ENCODE peak calls at places on chromosome 10, in eight cellular contexts. B, W, A, C, R, M, K and P are unnamed samples.
A peak's percentile ranks its signal among the peaks of the same experiment; 100 is the strongest.

GRCh38 chr10:79555910-79556309 is 4.3 kb downstream of the SFTPA2 start:
- DNase-seq in B (no peak), W (no peak), A (no peak), C (no peak), R (no peak), M (no peak), K (no peak), P (no peak)

GRCh38 chr10:62934258-62934657 is 118.1 kb upstream of the EGR2 start:
- DNase-seq in B (no peak), W (no peak), A (no peak), C (no peak), R (no peak), M (no peak), K (no peak), P (no peak)

GRCh38 chr10:23047201-23048050 is 48.0 kb upstream of the MSRB2 start:
- DNase-seq in B (no peak), W (no peak), A (no peak), C (no peak), R (no peak), M (no peak), K (peak; percentile 15), P (no peak)

GRCh38 chr10:110965216-110965615 is 45.8 kb downstream of the SHOC2 start:
- DNase-seq in B (no peak), W (no peak), A (no peak), C (no peak), R (no peak), M (no peak), K (no peak), P (no peak)

GRCh38 chr10:98391578-98391991 is 23.4 kb downstream of the PYROXD2 start:
- DNase-seq in B (no peak), W (no peak), A (no peak), C (no peak), R (no peak), M (peak; percentile 77), K (no peak), P (no peak)

GRCh38 chr10:124093076-124093773 is at the start of gene CHST15:
- DNase-seq in B (peak; percentile 16), W (peak; percentile 42), A (no peak), C (no peak), R (peak; percentile 69), M (peak; percentile 75), K (peak; percentile 75), P (no peak)

GRCh38 chr10:96743988-96744585 is 23.8 kb upstream of the PIK3AP1 start:
- DNase-seq in B (no peak), W (no peak), A (no peak), C (no peak), R (no peak), M (no peak), K (no peak), P (no peak)

GRCh38 chr10:37490266-37490665 is 364.9 kb downstream of the ANKRD30A start:
- DNase-seq in B (no peak), W (no peak), A (no peak), C (no peak), R (no peak), M (no peak), K (peak; percentile 66), P (no peak)

GRCh38 chr10:58424176-58424575 is 39.0 kb downstream of the TFAM start:
- DNase-seq in B (no peak), W (no peak), A (no peak), C (no peak), R (no peak), M (no peak), K (no peak), P (no peak)

GRCh38 chr10:12727832-12728215 is 273.7 kb downstream of the CCDC3 start:
- DNase-seq in B (no peak), W (no peak), A (no peak), C (no peak), R (no peak), M (peak; percentile 76), K (no peak), P (no peak)

GRCh38 chr10:58767652-58768051 is 255.0 kb downstream of the BICC1 start:
- DNase-seq in B (no peak), W (no peak), A (no peak), C (no peak), R (no peak), M (no peak), K (no peak), P (no peak)

GRCh38 chr10:36017141-36017540 is 375.0 kb upstream of the FZD8 start:
- DNase-seq in B (no peak), W (no peak), A (no peak), C (no peak), R (no peak), M (no peak), K (no peak), P (no peak)

GRCh38 chr10:48773580-48773979 is 88.9 kb downstream of the WDFY4 start:
- DNase-seq in B (no peak), W (no peak), A (no peak), C (no peak), R (no peak), M (no peak), K (no peak), P (no peak)

GRCh38 chr10:71316081-71316785 is 2.8 kb upstream of the SLC29A3 start:
- DNase-seq in B (peak; percentile 25), W (no peak), A (no peak), C (no peak), R (no peak), M (no peak), K (no peak), P (no peak)

GRCh38 chr10:11255796-11256444 is 238.2 kb downstream of the CELF2 start:
- DNase-seq in B (no peak), W (no peak), A (no peak), C (no peak), R (no peak), M (peak; percentile 69), K (no peak), P (peak; percentile 49)

GRCh38 chr10:125859128-125859817 is 21.8 kb downstream of the DHX32 start:
- DNase-seq in B (no peak), W (no peak), A (no peak), C (no peak), R (no peak), M (no peak), K (no peak), P (peak; percentile 38)

GRCh38 chr10:79021331-79021907 is 47.3 kb upstream of the ZMIZ1 start:
- DNase-seq in B (no peak), W (no peak), A (no peak), C (no peak), R (no peak), M (peak; percentile 32), K (no peak), P (no peak)

GRCh38 chr10:71857934-71858890 is 7.2 kb upstream of the PSAP start:
- DNase-seq in B (no peak), W (no peak), A (no peak), C (no peak), R (no peak), M (peak; percentile 69), K (no peak), P (no peak)

GRCh38 chr10:45410807-45411606 is 37.0 kb downstream of the ALOX5 start:
- DNase-seq in B (no peak), W (no peak), A (no peak), C (no peak), R (no peak), M (no peak), K (no peak), P (no peak)

GRCh38 chr10:86402283-86402931 is 35.8 kb upstream of the GRID1 start:
- DNase-seq in B (no peak), W (no peak), A (no peak), C (no peak), R (peak; percentile 31), M (no peak), K (no peak), P (no peak)

GRCh38 chr10:33139191-33139646 is 181.2 kb upstream of the ITGB1 start:
- DNase-seq in B (peak; percentile 65), W (peak; percentile 53), A (peak; percentile 39), C (peak; percentile 74), R (no peak), M (no peak), K (peak; percentile 48), P (no peak)

GRCh38 chr10:103679096-103679790 is 176.1 kb downstream of the SH3PXD2A start:
- DNase-seq in B (no peak), W (no peak), A (no peak), C (no peak), R (no peak), M (no peak), K (no peak), P (no peak)

GRCh38 chr10:114083040-114083439 is 39.4 kb downstream of the ADRB1 start:
- DNase-seq in B (no peak), W (no peak), A (no peak), C (no peak), R (no peak), M (no peak), K (peak; percentile 40), P (no peak)

GRCh38 chr10:122331615-122332446 is 42.7 kb upstream of the PLEKHA1 start:
- DNase-seq in B (no peak), W (no peak), A (no peak), C (no peak), R (peak; percentile 82), M (no peak), K (peak; percentile 68), P (no peak)

GRCh38 chr10:48509974-48510692 is 94.7 kb downstream of the ARHGAP22 start:
- DNase-seq in B (no peak), W (no peak), A (no peak), C (no peak), R (no peak), M (no peak), K (peak; percentile 22), P (no peak)

GRCh38 chr10:114401195-114401741 is 3.0 kb downstream of the AFAP1L2 start:
- DNase-seq in B (no peak), W (no peak), A (no peak), C (no peak), R (peak; percentile 26), M (peak; percentile 84), K (no peak), P (no peak)

GRCh38 chr10:23053036-23053435 is 42.3 kb upstream of the MSRB2 start:
- DNase-seq in B (no peak), W (no peak), A (no peak), C (no peak), R (no peak), M (no peak), K (peak; percentile 64), P (no peak)

GRCh38 chr10:11204355-11204879 is 186.7 kb downstream of the CELF2 start:
- DNase-seq in B (no peak), W (no peak), A (no peak), C (no peak), R (no peak), M (no peak), K (no peak), P (no peak)

GRCh38 chr10:65341323-65341922 is 1584.4 kb upstream of the LRRTM3 start:
- DNase-seq in B (no peak), W (no peak), A (no peak), C (no peak), R (peak; percentile 7), M (no peak), K (no peak), P (no peak)